ENCODE peak calls at places on chromosomes 13 and 19, in ten cellular contexts. One of them, this sample, is unnamed.

GRCh38 chr19:33325920-33326319 is 23.6 kb upstream of the CEBPA start:
- DNase-seq in Jurkat, Clone E6-1: no peak
- DNase-seq in myocyte: peak
- DNase-seq in NCI-H2081 treated with DMSO at 0.1 percent for 48 hours: no peak
- DNase-seq in Peyer's patch: no peak
- DNase-seq in H9: no peak
- DNase-seq in brain microvascular endothelial cell: no peak
- DNase-seq in ecto neural progenitor cell: no peak
- DNase-seq in fibroblast of the conjunctiva: peak
- DNase-seq in iris pigment epithelial cell: no peak
- DNase-seq in this sample: no peak

GRCh38 chr13:48816696-48817095 is 159.0 kb upstream of the FNDC3A start:
- DNase-seq in H9: no peak
- DNase-seq in fibroblast of the conjunctiva: no peak
- DNase-seq in iris pigment epithelial cell: peak
- DNase-seq in NCI-H2081 treated with DMSO at 0.1 percent for 48 hours: no peak
- DNase-seq in ecto neural progenitor cell: no peak
- DNase-seq in Jurkat, Clone E6-1: no peak
- DNase-seq in myocyte: no peak
- DNase-seq in Peyer's patch: no peak
- DNase-seq in brain microvascular endothelial cell: no peak
- DNase-seq in this sample: no peak

GRCh38 chr19:49403404-49404187 is 15.5 kb downstream of the KASH5 start:
- DNase-seq in H9: peak
- DNase-seq in brain microvascular endothelial cell: peak
- DNase-seq in iris pigment epithelial cell: peak
- DNase-seq in Peyer's patch: no peak
- DNase-seq in NCI-H2081 treated with DMSO at 0.1 percent for 48 hours: no peak
- DNase-seq in Jurkat, Clone E6-1: no peak
- DNase-seq in ecto neural progenitor cell: peak
- DNase-seq in fibroblast of the conjunctiva: no peak
- DNase-seq in myocyte: no peak
- DNase-seq in this sample: peak

GRCh38 chr19:3113100-3114017 is 19.2 kb downstream of the GNA11 start:
- DNase-seq in Peyer's patch: no peak
- DNase-seq in Jurkat, Clone E6-1: no peak
- DNase-seq in myocyte: no peak
- DNase-seq in ecto neural progenitor cell: no peak
- DNase-seq in H9: no peak
- DNase-seq in iris pigment epithelial cell: no peak
- DNase-seq in fibroblast of the conjunctiva: no peak
- DNase-seq in NCI-H2081 treated with DMSO at 0.1 percent for 48 hours: no peak
- DNase-seq in brain microvascular endothelial cell: no peak
- DNase-seq in this sample: no peak

GRCh38 chr13:112692586-112692985 is 2.7 kb downstream of the ATP11A start:
- DNase-seq in Jurkat, Clone E6-1: no peak
- DNase-seq in Peyer's patch: no peak
- DNase-seq in brain microvascular endothelial cell: no peak
- DNase-seq in H9: no peak
- DNase-seq in myocyte: no peak
- DNase-seq in NCI-H2081 treated with DMSO at 0.1 percent for 48 hours: no peak
- DNase-seq in ecto neural progenitor cell: no peak
- DNase-seq in fibroblast of the conjunctiva: no peak
- DNase-seq in iris pigment epithelial cell: no peak
- DNase-seq in this sample: no peak

GRCh38 chr13:112658807-112659206 is 31.0 kb upstream of the ATP11A start:
- DNase-seq in fibroblast of the conjunctiva: no peak
- DNase-seq in ecto neural progenitor cell: peak
- DNase-seq in Peyer's patch: no peak
- DNase-seq in H9: no peak
- DNase-seq in myocyte: peak
- DNase-seq in Jurkat, Clone E6-1: no peak
- DNase-seq in brain microvascular endothelial cell: no peak
- DNase-seq in NCI-H2081 treated with DMSO at 0.1 percent for 48 hours: no peak
- DNase-seq in iris pigment epithelial cell: no peak
- DNase-seq in this sample: peak

GRCh38 chr13:28396053-28396452 is 98.9 kb downstream of the FLT1 start:
- DNase-seq in ecto neural progenitor cell: no peak
- DNase-seq in H9: no peak
- DNase-seq in Peyer's patch: no peak
- DNase-seq in NCI-H2081 treated with DMSO at 0.1 percent for 48 hours: no peak
- DNase-seq in fibroblast of the conjunctiva: no peak
- DNase-seq in myocyte: no peak
- DNase-seq in Jurkat, Clone E6-1: no peak
- DNase-seq in iris pigment epithelial cell: no peak
- DNase-seq in brain microvascular endothelial cell: no peak
- DNase-seq in this sample: no peak

GRCh38 chr13:38135590-38135989 is 214.1 kb upstream of the UFM1 start:
- DNase-seq in NCI-H2081 treated with DMSO at 0.1 percent for 48 hours: no peak
- DNase-seq in Jurkat, Clone E6-1: no peak
- DNase-seq in fibroblast of the conjunctiva: no peak
- DNase-seq in Peyer's patch: no peak
- DNase-seq in myocyte: no peak
- DNase-seq in ecto neural progenitor cell: no peak
- DNase-seq in brain microvascular endothelial cell: no peak
- DNase-seq in iris pigment epithelial cell: no peak
- DNase-seq in H9: no peak
- DNase-seq in this sample: no peak

GRCh38 chr13:110561335-110562033 is at the start of gene RAB20:
- DNase-seq in ecto neural progenitor cell: peak
- DNase-seq in H9: peak
- DNase-seq in Jurkat, Clone E6-1: no peak
- DNase-seq in iris pigment epithelial cell: peak
- DNase-seq in Peyer's patch: peak
- DNase-seq in brain microvascular endothelial cell: peak
- DNase-seq in NCI-H2081 treated with DMSO at 0.1 percent for 48 hours: no peak
- DNase-seq in myocyte: peak
- DNase-seq in fibroblast of the conjunctiva: peak
- DNase-seq in this sample: peak

GRCh38 chr19:29263305-29264080 is 50.5 kb upstream of the UQCRFS1 start:
- DNase-seq in myocyte: peak
- DNase-seq in brain microvascular endothelial cell: peak
- DNase-seq in Peyer's patch: peak
- DNase-seq in NCI-H2081 treated with DMSO at 0.1 percent for 48 hours: no peak
- DNase-seq in iris pigment epithelial cell: peak
- DNase-seq in fibroblast of the conjunctiva: peak
- DNase-seq in Jurkat, Clone E6-1: peak
- DNase-seq in H9: peak
- DNase-seq in ecto neural progenitor cell: peak
- DNase-seq in this sample: peak

GRCh38 chr19:34733266-34733825 is 697 bp upstream of the ZNF181 start:
- DNase-seq in myocyte: no peak
- DNase-seq in Jurkat, Clone E6-1: no peak
- DNase-seq in fibroblast of the conjunctiva: no peak
- DNase-seq in brain microvascular endothelial cell: no peak
- DNase-seq in iris pigment epithelial cell: no peak
- DNase-seq in H9: peak
- DNase-seq in NCI-H2081 treated with DMSO at 0.1 percent for 48 hours: no peak
- DNase-seq in Peyer's patch: no peak
- DNase-seq in ecto neural progenitor cell: no peak
- DNase-seq in this sample: peak

GRCh38 chr19:14550201-14550754 is 20.9 kb downstream of the TECR start:
- DNase-seq in H9: no peak
- DNase-seq in Jurkat, Clone E6-1: no peak
- DNase-seq in fibroblast of the conjunctiva: no peak
- DNase-seq in myocyte: no peak
- DNase-seq in ecto neural progenitor cell: no peak
- DNase-seq in brain microvascular endothelial cell: no peak
- DNase-seq in iris pigment epithelial cell: peak
- DNase-seq in Peyer's patch: peak
- DNase-seq in NCI-H2081 treated with DMSO at 0.1 percent for 48 hours: no peak
- DNase-seq in this sample: no peak

GRCh38 chr19:48867119-48867921 is 1.1 kb downstream of the PLEKHA4 start:
- DNase-seq in brain microvascular endothelial cell: no peak
- DNase-seq in iris pigment epithelial cell: no peak
- DNase-seq in fibroblast of the conjunctiva: no peak
- DNase-seq in Peyer's patch: no peak
- DNase-seq in Jurkat, Clone E6-1: no peak
- DNase-seq in H9: no peak
- DNase-seq in myocyte: peak
- DNase-seq in NCI-H2081 treated with DMSO at 0.1 percent for 48 hours: no peak
- DNase-seq in ecto neural progenitor cell: no peak
- DNase-seq in this sample: no peak

GRCh38 chr19:58318297-58318696 is 8.5 kb upstream of the ZSCAN22 start:
- DNase-seq in iris pigment epithelial cell: no peak
- DNase-seq in ecto neural progenitor cell: no peak
- DNase-seq in Jurkat, Clone E6-1: no peak
- DNase-seq in Peyer's patch: no peak
- DNase-seq in H9: no peak
- DNase-seq in myocyte: no peak
- DNase-seq in brain microvascular endothelial cell: no peak
- DNase-seq in NCI-H2081 treated with DMSO at 0.1 percent for 48 hours: no peak
- DNase-seq in fibroblast of the conjunctiva: no peak
- DNase-seq in this sample: no peak

GRCh38 chr13:98260357-98261164 is 83.5 kb upstream of the RNF113B start:
- DNase-seq in NCI-H2081 treated with DMSO at 0.1 percent for 48 hours: no peak
- DNase-seq in ecto neural progenitor cell: no peak
- DNase-seq in myocyte: no peak
- DNase-seq in H9: no peak
- DNase-seq in fibroblast of the conjunctiva: no peak
- DNase-seq in iris pigment epithelial cell: no peak
- DNase-seq in brain microvascular endothelial cell: no peak
- DNase-seq in Peyer's patch: no peak
- DNase-seq in Jurkat, Clone E6-1: no peak
- DNase-seq in this sample: no peak

GRCh38 chr13:95471960-95472359 is 80.6 kb upstream of the CLDN10 start:
- DNase-seq in Peyer's patch: no peak
- DNase-seq in H9: no peak
- DNase-seq in fibroblast of the conjunctiva: no peak
- DNase-seq in brain microvascular endothelial cell: no peak
- DNase-seq in Jurkat, Clone E6-1: no peak
- DNase-seq in NCI-H2081 treated with DMSO at 0.1 percent for 48 hours: no peak
- DNase-seq in myocyte: no peak
- DNase-seq in ecto neural progenitor cell: no peak
- DNase-seq in iris pigment epithelial cell: no peak
- DNase-seq in this sample: no peak

GRCh38 chr19:55212447-55212846 is 3.1 kb upstream of the PTPRH start:
- DNase-seq in iris pigment epithelial cell: no peak
- DNase-seq in NCI-H2081 treated with DMSO at 0.1 percent for 48 hours: no peak
- DNase-seq in myocyte: no peak
- DNase-seq in ecto neural progenitor cell: no peak
- DNase-seq in H9: no peak
- DNase-seq in Jurkat, Clone E6-1: peak
- DNase-seq in Peyer's patch: peak
- DNase-seq in fibroblast of the conjunctiva: no peak
- DNase-seq in brain microvascular endothelial cell: no peak
- DNase-seq in this sample: peak

GRCh38 chr19:10815969-10816635 is 19.9 kb downstream of the TMED1 start:
- DNase-seq in ecto neural progenitor cell: no peak
- DNase-seq in brain microvascular endothelial cell: no peak
- DNase-seq in H9: no peak
- DNase-seq in Jurkat, Clone E6-1: no peak
- DNase-seq in iris pigment epithelial cell: peak
- DNase-seq in Peyer's patch: no peak
- DNase-seq in fibroblast of the conjunctiva: peak
- DNase-seq in myocyte: peak
- DNase-seq in NCI-H2081 treated with DMSO at 0.1 percent for 48 hours: no peak
- DNase-seq in this sample: no peak

GRCh38 chr19:17590780-17591688 is 35.6 kb downstream of the COLGALT1 start:
- DNase-seq in NCI-H2081 treated with DMSO at 0.1 percent for 48 hours: no peak
- DNase-seq in ecto neural progenitor cell: no peak
- DNase-seq in H9: no peak
- DNase-seq in myocyte: no peak
- DNase-seq in fibroblast of the conjunctiva: no peak
- DNase-seq in iris pigment epithelial cell: no peak
- DNase-seq in brain microvascular endothelial cell: no peak
- DNase-seq in Peyer's patch: no peak
- DNase-seq in Jurkat, Clone E6-1: no peak
- DNase-seq in this sample: no peak

GRCh38 chr19:45601524-45602522 is at the start of gene GPR4:
- DNase-seq in myocyte: no peak
- DNase-seq in fibroblast of the conjunctiva: no peak
- DNase-seq in NCI-H2081 treated with DMSO at 0.1 percent for 48 hours: no peak
- DNase-seq in Jurkat, Clone E6-1: no peak
- DNase-seq in Peyer's patch: no peak
- DNase-seq in H9: peak
- DNase-seq in ecto neural progenitor cell: peak
- DNase-seq in brain microvascular endothelial cell: no peak
- DNase-seq in iris pigment epithelial cell: no peak
- DNase-seq in this sample: peak

GRCh38 chr19:43997631-43998290 is 5.0 kb upstream of the ZNF230 start:
- DNase-seq in myocyte: peak
- DNase-seq in Peyer's patch: no peak
- DNase-seq in Jurkat, Clone E6-1: no peak
- DNase-seq in fibroblast of the conjunctiva: no peak
- DNase-seq in ecto neural progenitor cell: no peak
- DNase-seq in NCI-H2081 treated with DMSO at 0.1 percent for 48 hours: no peak
- DNase-seq in iris pigment epithelial cell: peak
- DNase-seq in brain microvascular endothelial cell: peak
- DNase-seq in H9: no peak
- DNase-seq in this sample: no peak

GRCh38 chr13:25731511-25731910 is 320.3 kb downstream of the SHISA2 start:
- DNase-seq in ecto neural progenitor cell: no peak
- DNase-seq in NCI-H2081 treated with DMSO at 0.1 percent for 48 hours: no peak
- DNase-seq in H9: no peak
- DNase-seq in iris pigment epithelial cell: no peak
- DNase-seq in Peyer's patch: no peak
- DNase-seq in Jurkat, Clone E6-1: no peak
- DNase-seq in brain microvascular endothelial cell: no peak
- DNase-seq in myocyte: peak
- DNase-seq in fibroblast of the conjunctiva: no peak
- DNase-seq in this sample: no peak

GRCh38 chr13:35144496-35144895 is 202.4 kb downstream of the NBEA start:
- DNase-seq in Peyer's patch: no peak
- DNase-seq in brain microvascular endothelial cell: peak
- DNase-seq in H9: no peak
- DNase-seq in ecto neural progenitor cell: no peak
- DNase-seq in Jurkat, Clone E6-1: no peak
- DNase-seq in myocyte: no peak
- DNase-seq in NCI-H2081 treated with DMSO at 0.1 percent for 48 hours: no peak
- DNase-seq in fibroblast of the conjunctiva: no peak
- DNase-seq in iris pigment epithelial cell: no peak
- DNase-seq in this sample: peak

GRCh38 chr13:36850790-36851438 is 31.9 kb downstream of the RFXAP start:
- DNase-seq in Peyer's patch: no peak
- DNase-seq in ecto neural progenitor cell: no peak
- DNase-seq in Jurkat, Clone E6-1: no peak
- DNase-seq in H9: peak
- DNase-seq in NCI-H2081 treated with DMSO at 0.1 percent for 48 hours: no peak
- DNase-seq in iris pigment epithelial cell: no peak
- DNase-seq in myocyte: no peak
- DNase-seq in brain microvascular endothelial cell: no peak
- DNase-seq in fibroblast of the conjunctiva: no peak
- DNase-seq in this sample: peak

GRCh38 chr19:4800591-4801081 is 9.1 kb downstream of the FEM1A start:
- DNase-seq in myocyte: no peak
- DNase-seq in NCI-H2081 treated with DMSO at 0.1 percent for 48 hours: no peak
- DNase-seq in Jurkat, Clone E6-1: no peak
- DNase-seq in Peyer's patch: no peak
- DNase-seq in fibroblast of the conjunctiva: no peak
- DNase-seq in brain microvascular endothelial cell: no peak
- DNase-seq in H9: no peak
- DNase-seq in ecto neural progenitor cell: no peak
- DNase-seq in iris pigment epithelial cell: no peak
- DNase-seq in this sample: no peak

GRCh38 chr19:35459414-35460082 is 11.5 kb downstream of the FFAR2 start:
- DNase-seq in ecto neural progenitor cell: no peak
- DNase-seq in myocyte: peak
- DNase-seq in fibroblast of the conjunctiva: no peak
- DNase-seq in brain microvascular endothelial cell: no peak
- DNase-seq in Jurkat, Clone E6-1: no peak
- DNase-seq in NCI-H2081 treated with DMSO at 0.1 percent for 48 hours: no peak
- DNase-seq in iris pigment epithelial cell: peak
- DNase-seq in H9: no peak
- DNase-seq in Peyer's patch: peak
- DNase-seq in this sample: no peak

GRCh38 chr19:49850221-49850486 is 805 bp upstream of the PTOV1 start:
- DNase-seq in iris pigment epithelial cell: no peak
- DNase-seq in myocyte: no peak
- DNase-seq in fibroblast of the conjunctiva: no peak
- DNase-seq in ecto neural progenitor cell: no peak
- DNase-seq in H9: no peak
- DNase-seq in Peyer's patch: no peak
- DNase-seq in brain microvascular endothelial cell: no peak
- DNase-seq in NCI-H2081 treated with DMSO at 0.1 percent for 48 hours: no peak
- DNase-seq in Jurkat, Clone E6-1: no peak
- DNase-seq in this sample: no peak

GRCh38 chr13:109336730-109337129 is 449.7 kb downstream of the IRS2 start:
- DNase-seq in iris pigment epithelial cell: peak
- DNase-seq in brain microvascular endothelial cell: peak
- DNase-seq in Jurkat, Clone E6-1: no peak
- DNase-seq in fibroblast of the conjunctiva: peak
- DNase-seq in myocyte: peak
- DNase-seq in ecto neural progenitor cell: no peak
- DNase-seq in H9: no peak
- DNase-seq in NCI-H2081 treated with DMSO at 0.1 percent for 48 hours: no peak
- DNase-seq in Peyer's patch: no peak
- DNase-seq in this sample: peak

This sample was measured in mesendoderm.